ENCODE peak calls at places on chromosomes 12 and 14, in four cellular contexts. W, B, H and O are unnamed samples.

GRCh38 chr12:108312885-108313203 is 26.3 kb downstream of the CMKLR1 start:
- DNase-seq in W (no peak), B (no peak), H (peak; percentile 67), O (no peak)

GRCh38 chr14:58138065-58138718 is 13.8 kb downstream of the ARMH4 start:
- DNase-seq in W (no peak), H (no peak), B (no peak), O (no peak)

GRCh38 chr12:121955258-121956040 is 37.1 kb downstream of the CFAP251 start:
- DNase-seq in W (no peak), H (no peak), B (no peak), O (no peak)

GRCh38 chr14:26872510-26872909 is 274.7 kb upstream of the NOVA1 start:
- DNase-seq in H (no peak), B (no peak), W (no peak), O (peak; percentile 70)

GRCh38 chr14:33475623-33476022 is 475.3 kb downstream of the EGLN3 start:
- DNase-seq in W (no peak), B (no peak), H (no peak), O (no peak)

GRCh38 chr12:82479511-82479910 is 121.2 kb downstream of the METTL25 start:
- DNase-seq in W (no peak), H (no peak), B (no peak), O (no peak)

GRCh38 chr12:118371354-118372282 is 1.1 kb downstream of the TAOK3 start:
- DNase-seq in W (peak; percentile 43), B (no peak), H (peak; percentile 73), O (peak; percentile 61)

GRCh38 chr12:53860426-53861223 is 78.0 kb upstream of the HOXC13 start:
- DNase-seq in W (no peak), H (no peak), B (no peak), O (no peak)

GRCh38 chr12:56839489-56840442 is 76.6 kb downstream of the HSD17B6 start:
- DNase-seq in B (peak; percentile 60), H (no peak), W (no peak), O (no peak)

GRCh38 chr14:83047436-83047835 is 1513.8 kb upstream of the SEL1L start:
- DNase-seq in W (no peak), B (no peak), H (no peak), O (no peak)
- H3K9me3 ChIP-seq in W (no peaks in the 10 kb centered on the region), B (no peaks in the 10 kb centered on the region), H (no peaks in the 10 kb centered on the region), O (no peaks in the 10 kb centered on the region)

GRCh38 chr12:76428117-76428516 is 79.9 kb upstream of the BBS10 start:
- DNase-seq in H (no peak), B (no peak), W (no peak), O (no peak)
- H3K9me3 ChIP-seq in H (peaks cover 9% of the 10 kb centered on the region), B (peaks cover 3% of the 10 kb centered on the region), W (no peaks in the 10 kb centered on the region), O (peaks cover 29% of the 10 kb centered on the region)

GRCh38 chr12:29545102-29545467 is 47.6 kb upstream of the OVCH1 start:
- DNase-seq in H (no peak), W (no peak), B (no peak), O (no peak)

GRCh38 chr12:29544428-29545101 is 47.1 kb upstream of the OVCH1 start:
- DNase-seq in W (no peak), B (no peak), H (no peak), O (no peak)

GRCh38 chr12:29547151-29547561 is 49.7 kb upstream of the OVCH1 start:
- DNase-seq in H (no peak), W (no peak), B (no peak), O (no peak)

GRCh38 chr12:29546000-29546399 is 48.5 kb upstream of the OVCH1 start:
- DNase-seq in B (no peak), W (no peak), H (no peak), O (no peak)

DNA sequence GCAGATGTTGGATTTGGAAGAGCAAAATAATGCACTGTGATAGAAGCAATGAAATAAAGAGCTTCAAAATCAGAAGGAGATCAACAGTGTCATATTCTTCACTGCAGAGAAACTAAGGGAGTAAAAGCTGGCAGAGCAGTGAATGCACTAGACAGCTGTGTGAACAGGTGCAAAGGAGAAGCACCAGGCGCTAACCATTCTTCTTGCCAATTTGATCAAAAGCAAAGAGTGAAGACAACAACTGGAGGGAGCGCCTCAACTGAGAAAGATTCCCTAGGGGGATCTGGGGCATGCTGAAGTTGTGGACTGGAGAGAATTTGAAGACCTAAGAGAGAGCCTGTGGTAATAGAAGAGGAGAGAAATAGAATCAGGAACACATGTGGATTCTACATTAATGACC is 50.4 kb upstream of the OVCH1 start:
- DNase-seq in H (no peak), B (no peak), W (no peak), O (no peak)
- H3K9me3 ChIP-seq in H (no peaks in the 10 kb centered on the region), B (no peaks in the 10 kb centered on the region), W (no peaks in the 10 kb centered on the region), O (no peaks in the 10 kb centered on the region)

GRCh38 chr12:133204264-133204603 is 22.9 kb downstream of the ZNF268 start:
- DNase-seq in B (no peak), W (no peak), H (no peak), O (no peak)

GRCh38 chr12:133202493-133203343 is 21.4 kb downstream of the ZNF268 start:
- DNase-seq in H (no peak), W (no peak), B (no peak), O (no peak)

GRCh38 chr12:133201888-133202287 is 20.6 kb downstream of the ZNF268 start:
- DNase-seq in H (no peak), B (no peak), W (no peak), O (no peak)

GRCh38 chr12:133203344-133204263 is 22.3 kb downstream of the ZNF268 start:
- DNase-seq in W (no peak), H (no peak), B (no peak), O (no peak)

DNA sequence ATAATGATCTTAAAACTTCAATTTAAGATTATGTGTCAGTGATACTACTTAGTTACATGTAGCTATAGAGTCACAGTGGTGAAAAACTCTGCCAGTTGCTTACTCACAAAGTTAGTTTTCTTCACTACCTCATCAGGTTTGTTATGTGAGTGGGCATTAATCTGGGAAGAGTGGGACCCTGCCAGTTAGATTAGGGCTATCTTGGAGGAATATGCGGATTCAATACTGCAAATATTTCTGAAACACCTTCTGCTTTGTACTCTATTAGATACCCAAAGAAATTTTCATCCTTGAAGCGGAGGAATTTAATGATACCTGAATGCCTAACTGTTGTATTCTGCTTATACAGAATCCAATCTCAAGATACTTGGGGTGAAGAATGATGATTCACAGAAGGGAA is 25.1 kb downstream of the ZNF268 start:
- DNase-seq in H (no peak), B (no peak), W (no peak), O (no peak)
- H3K9me3 ChIP-seq in H (peaks cover 84% of the 10 kb centered on the region), B (peaks cover 40% of the 10 kb centered on the region), W (peaks cover 50% of the 10 kb centered on the region), O (peaks cover 85% of the 10 kb centered on the region)